ENCODE peak calls at places on chromosomes 16 and 17, in four cellular contexts. O is IMR-90, G is trophoblast cell, J is H9. D is an unnamed sample.

GRCh38 chr17:73998246-73999220 is 204.9 kb upstream of the RPL38 start:
- DNase-seq in O (no peak), G (peak), J (peak), D (no peak)

GRCh38 chr17:71600137-71600789 is 520.6 kb upstream of the SOX9 start:
- DNase-seq in O (peak), G (no peak), J (no peak), D (no peak)

GRCh38 chr17:72927760-72928159 is 164.7 kb downstream of the SLC39A11 start:
- DNase-seq in O (no peak), G (no peak), J (no peak), D (no peak)

GRCh38 chr17:80388175-80388574 is 26.8 kb upstream of the ENDOV start:
- DNase-seq in O (no peak), G (no peak), J (no peak), D (no peak)

GRCh38 chr17:81002409-81003361 is 11.0 kb downstream of the CHMP6 start:
- DNase-seq in O (peak), G (no peak), J (no peak), D (peak)

GRCh38 chr17:39194985-39195524 is 2.4 kb downstream of the CACNB1 start:
- DNase-seq in O (no peak), G (no peak), J (peak), D (no peak)

GRCh38 chr17:58317421-58318064 is 11.1 kb downstream of the TSPOAP1 start:
- DNase-seq in O (peak), G (peak), J (peak), D (peak)

GRCh38 chr16:57826040-57826434 is 23.7 kb upstream of the KIFC3 start:
- DNase-seq in O (no peak), G (no peak), J (no peak), D (no peak)

GRCh38 chr17:4199818-4200402 is 56.9 kb downstream of the CYB5D2 start:
- DNase-seq in O (peak), G (peak), J (peak), D (peak)

GRCh38 chr17:36921131-36921851 is 16.0 kb upstream of the LHX1 start:
- DNase-seq in O (peak), G (peak), J (peak), D (peak)

GRCh38 chr17:33241390-33241789 is 51.7 kb downstream of the ASIC2 start:
- DNase-seq in O (peak), G (no peak), J (no peak), D (no peak)

GRCh38 chr17:48010193-48010592 is 27.4 kb downstream of the COPZ2 start:
- DNase-seq in O (no peak), G (no peak), J (no peak), D (no peak)

GRCh38 chr17:48012151-48012520 is 25.5 kb downstream of the COPZ2 start:
- DNase-seq in O (no peak), G (peak), J (peak), D (no peak)

GRCh38 chr17:48014603-48015037 is 23.0 kb downstream of the COPZ2 start:
- DNase-seq in O (no peak), G (no peak), J (peak), D (no peak)

GRCh38 chr17:48013876-48014602 is 23.6 kb downstream of the COPZ2 start:
- DNase-seq in O (no peak), G (no peak), J (peak), D (no peak)

DNA sequence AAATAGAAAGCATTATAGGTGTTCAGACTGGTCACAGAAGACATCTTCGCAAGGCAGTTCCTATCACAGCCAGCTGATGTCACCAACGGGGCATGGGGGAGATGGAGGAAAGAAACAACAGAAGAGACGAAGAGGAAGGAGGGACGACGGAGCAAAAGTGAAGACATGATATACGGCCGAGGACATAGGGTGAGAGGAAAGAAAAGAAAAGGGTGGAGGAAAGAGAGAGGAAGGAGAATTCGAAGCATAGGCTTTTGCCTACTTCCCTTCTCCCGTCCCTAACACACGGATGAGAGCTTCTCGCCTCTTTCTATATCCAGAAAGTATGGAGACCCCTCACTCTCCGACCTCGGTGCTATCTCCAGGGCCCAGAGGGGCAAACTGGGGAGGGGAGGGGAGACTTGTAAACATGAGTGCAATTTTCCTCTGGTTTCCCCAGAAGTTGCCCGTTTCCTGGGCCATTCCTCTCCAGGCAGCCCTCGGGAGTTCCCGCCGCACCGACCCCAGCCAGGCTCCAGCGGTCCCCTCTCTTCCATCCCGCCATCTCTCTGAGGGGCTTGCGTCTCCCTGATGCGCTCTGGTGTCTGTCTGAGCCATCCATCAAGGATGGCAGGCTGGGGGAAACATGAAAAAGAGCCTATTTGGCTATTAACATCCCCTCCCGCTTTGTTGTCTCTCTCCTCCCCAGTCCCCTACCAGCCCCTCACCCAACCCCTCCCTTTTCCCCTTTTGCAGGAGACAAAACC is 26.0 kb downstream of the COPZ2 start:
- DNase-seq in O (peak), G (peak), J (peak), D (peak)
- H3K18ac ChIP-seq in O (no peak), G (no peak), J (no peak), D (peak)

DNA sequence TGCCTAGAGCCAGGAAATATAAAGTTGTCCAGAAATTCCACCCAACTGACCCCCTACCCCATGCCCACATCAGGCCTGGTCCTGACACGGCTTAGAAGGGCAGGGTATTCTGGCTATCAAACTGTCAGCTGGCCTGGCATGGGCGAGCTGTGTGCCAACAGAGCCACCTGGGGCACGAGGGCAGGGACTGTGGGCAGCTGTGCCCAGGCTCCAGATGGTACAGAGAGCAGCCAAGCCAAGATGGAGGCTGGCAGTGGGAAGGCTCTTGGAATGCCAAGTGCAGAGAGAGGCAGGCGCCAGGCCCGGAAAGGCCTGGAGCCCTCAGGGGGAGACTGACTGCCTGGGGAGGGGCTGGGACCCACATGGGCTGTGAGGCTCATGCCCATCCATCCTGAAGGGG is 24.3 kb upstream of the PHF12 start:
- DNase-seq in O (no peak), G (no peak), J (no peak), D (no peak)
- H3K18ac ChIP-seq in O (no peak), G (no peak), J (no peak), D (no peak)

DNA sequence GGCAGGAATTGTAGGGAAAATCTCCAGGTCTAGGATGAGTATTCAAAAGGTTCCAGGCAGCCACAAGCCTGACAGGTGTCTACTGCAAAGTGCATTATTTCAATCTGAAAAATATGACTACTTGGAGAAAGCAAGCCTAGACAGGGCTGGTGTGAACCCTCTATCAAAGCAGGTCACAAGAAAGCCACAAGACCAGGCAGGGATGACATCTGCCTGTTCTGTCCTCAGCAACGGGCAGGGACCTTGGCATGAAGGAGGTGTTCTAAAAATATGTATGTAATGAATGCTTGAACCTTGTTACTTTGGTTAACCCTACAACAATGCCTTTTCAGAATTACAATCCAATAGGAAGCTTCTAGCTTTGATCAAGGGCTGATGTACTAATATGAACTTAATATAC is 1.2 kb upstream of the COX6A2 start:
- DNase-seq in O (no peak), G (no peak), J (no peak), D (no peak)
- H3K18ac ChIP-seq in O (no peak), G (no peak), J (no peak), D (no peak)

GRCh38 chr16:87188104-87188503 is 129.1 kb downstream of the C16orf95 start:
- DNase-seq in O (no peak), G (no peak), J (no peak), D (no peak)

GRCh38 chr16:87186440-87186839 is 130.8 kb downstream of the C16orf95 start:
- DNase-seq in O (no peak), G (no peak), J (no peak), D (no peak)

GRCh38 chr16:87186876-87187533 is 130.2 kb downstream of the C16orf95 start:
- DNase-seq in O (no peak), G (no peak), J (no peak), D (no peak)

GRCh38 chr16:87185313-87185712 is 131.9 kb downstream of the C16orf95 start:
- DNase-seq in O (no peak), G (no peak), J (no peak), D (no peak)

DNA sequence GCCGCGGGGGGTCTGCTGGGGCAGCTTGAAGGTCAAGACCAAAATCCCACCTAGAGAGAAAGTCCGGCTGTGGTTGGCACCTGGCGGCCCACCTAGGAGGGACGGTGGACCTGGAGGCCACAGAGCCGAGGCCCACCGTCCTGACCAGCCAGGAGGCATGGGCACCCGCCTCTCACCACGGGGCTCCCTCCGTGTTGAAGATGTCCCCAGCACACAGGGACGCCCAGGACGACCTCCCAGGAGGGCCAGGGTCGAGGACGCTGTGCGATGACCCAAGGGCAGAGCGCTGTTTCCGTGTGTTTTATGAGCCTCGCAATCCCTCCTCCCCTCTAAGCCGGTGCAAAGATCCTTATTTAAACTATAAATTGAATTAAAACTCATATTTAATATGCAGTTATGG is 131.2 kb downstream of the C16orf95 start:
- DNase-seq in O (no peak), G (no peak), J (no peak), D (no peak)
- H3K18ac ChIP-seq in O (no peak), G (no peak), J (no peak), D (no peak)

GRCh38 chr16:67992661-67993206 is 6.5 kb downstream of the DPEP2 start:
- DNase-seq in O (no peak), G (no peak), J (no peak), D (no peak)
- H3K18ac ChIP-seq in O (no peak), G (no peak), J (peak), D (no peak)